ENCODE peak calls at places on chromosomes 16 and 17, in six cellular contexts. E, N, U, W, D and Y are unnamed samples.

GRCh38 chr17:77726549-77726957 is 231.9 kb upstream of the TNRC6C start:
- DNase-seq in E (peak), N (no peak), U (no peak), W (peak), D (peak), Y (no peak)

GRCh38 chr17:56305017-56305416 is 151.7 kb downstream of the ANKFN1 start:
- DNase-seq in E (no peak), N (no peak), U (no peak), W (no peak), D (no peak), Y (no peak)

GRCh38 chr17:56914641-56915263 is 903 bp upstream of the TRIM25 start:
- DNase-seq in E (no peak), N (no peak), U (no peak), W (no peak), D (no peak), Y (no peak)

GRCh38 chr16:87201777-87202176 is 115.4 kb downstream of the C16orf95 start:
- DNase-seq in E (no peak), N (no peak), U (no peak), W (no peak), D (no peak), Y (no peak)

GRCh38 chr16:18803569-18804462 is 2.5 kb upstream of the ARL6IP1 start:
- DNase-seq in E (no peak), N (no peak), U (no peak), W (no peak), D (no peak), Y (no peak)

GRCh38 chr16:50501251-50501650 is 46.9 kb upstream of the NKD1 start:
- DNase-seq in E (peak), N (no peak), U (no peak), W (no peak), D (peak), Y (no peak)

GRCh38 chr16:75074920-75075687 is 41.5 kb downstream of the LDHD start:
- DNase-seq in E (no peak), N (no peak), U (no peak), W (peak), D (no peak), Y (peak)

GRCh38 chr17:58417300-58418092 is at the start of gene RNF43:
- DNase-seq in E (peak), N (peak), U (peak), W (peak), D (peak), Y (peak)

GRCh38 chr17:72922223-72922622 is 170.3 kb downstream of the SLC39A11 start:
- DNase-seq in E (no peak), N (no peak), U (no peak), W (no peak), D (no peak), Y (no peak)

GRCh38 chr16:57411362-57411976 is 6.9 kb downstream of the CCL17 start:
- DNase-seq in E (no peak), N (no peak), U (no peak), W (no peak), D (no peak), Y (no peak)

GRCh38 chr17:34503804-34504203 is 75.6 kb upstream of the TMEM132E start:
- DNase-seq in E (no peak), N (peak), U (no peak), W (no peak), D (no peak), Y (no peak)